ENCODE peak calls at places on chromosomes 4 and X, in seven cellular contexts. W is HepG2, G is H1, I is HCT116, N is GM12878, H is SK-N-SH, E is K562. B is an unnamed sample.

GRCh38 chrX:13254076-13254785 is 65.6 kb downstream of the ATXN3L start:
- DNase-seq in W (peak), G (no peak), I (no peak), N (peak), H (no peak), E (peak), B (no peak)

GRCh38 chr4:42412251-42412650 is 15.0 kb downstream of the SHISA3 start:
- DNase-seq in W (no peak), G (no peak), I (no peak), N (no peak), H (no peak), E (no peak), B (no peak)

GRCh38 chr4:7557447-7557846 is 122.7 kb upstream of the PSAPL1 start:
- DNase-seq in W (peak), G (no peak), I (no peak), N (no peak), H (no peak), E (no peak), B (peak)

GRCh38 chrX:55709735-55710134 is 7.8 kb upstream of the RRAGB start:
- DNase-seq in W (no peak), G (no peak), I (no peak), N (no peak), H (no peak), E (no peak), B (no peak)

GRCh38 chrX:22969416-22969815 is 30.3 kb upstream of the DDX53 start:
- DNase-seq in W (no peak), G (no peak), I (no peak), N (no peak), H (no peak), E (no peak), B (no peak)

GRCh38 chr4:87433342-87433741 is 11.0 kb downstream of the NUDT9 start:
- DNase-seq in W (no peak), G (no peak), I (no peak), N (no peak), H (no peak), E (no peak), B (no peak)

GRCh38 chr4:78565971-78566372 is 14.4 kb downstream of the ANXA3 start:
- DNase-seq in W (peak), G (no peak), I (peak), N (no peak), H (no peak), E (no peak), B (no peak)

GRCh38 chrX:98067611-98068010 is 1183.9 kb downstream of the RPA4 start:
- DNase-seq in W (no peak), G (no peak), I (no peak), N (no peak), H (no peak), E (no peak), B (no peak)

GRCh38 chr4:142475663-142476062 is 370.4 kb downstream of the INPP4B start:
- DNase-seq in W (no peak), G (no peak), I (no peak), N (no peak), H (no peak), E (no peak), B (no peak)

GRCh38 chr4:56976878-56977320 is 507 bp downstream of the NOA1 start:
- DNase-seq in W (peak), G (peak), I (peak), N (no peak), H (peak), E (peak), B (no peak)

GRCh38 chr4:84852081-84852480 is 114.4 kb downstream of the WDFY3 start:
- DNase-seq in W (no peak), G (no peak), I (peak), N (no peak), H (no peak), E (no peak), B (no peak)

GRCh38 chr4:8922481-8922880 is 50.8 kb upstream of the HMX1 start:
- DNase-seq in W (no peak), G (no peak), I (no peak), N (no peak), H (no peak), E (peak), B (no peak)

GRCh38 chr4:85445058-85445639 is 29.8 kb upstream of the ARHGAP24 start:
- DNase-seq in W (no peak), G (no peak), I (no peak), N (no peak), H (no peak), E (no peak), B (no peak)

GRCh38 chrX:31323658-31324057 is 251.8 kb upstream of the FTHL17 start:
- DNase-seq in W (no peak), G (no peak), I (no peak), N (no peak), H (no peak), E (peak), B (no peak)

GRCh38 chr4:73068496-73069337 is 799 bp downstream of the COX18 start:
- DNase-seq in W (peak), G (no peak), I (no peak), N (peak), H (peak), E (peak), B (peak)

GRCh38 chrX:136768469-136769084 is 12.2 kb downstream of the ARHGEF6 start:
- DNase-seq in W (no peak), G (no peak), I (peak), N (no peak), H (peak), E (peak), B (no peak)

GRCh38 chr4:143411527-143412480 is 75.1 kb downstream of the GAB1 start:
- DNase-seq in W (no peak), G (no peak), I (no peak), N (no peak), H (no peak), E (no peak), B (no peak)

GRCh38 chr4:104138154-104138553 is 356.5 kb downstream of the CXXC4 start:
- DNase-seq in W (no peak), G (no peak), I (no peak), N (no peak), H (no peak), E (no peak), B (no peak)

GRCh38 chrX:150063138-150063518 is 124.8 kb upstream of the EOLA2 start:
- DNase-seq in W (no peak), G (no peak), I (no peak), N (no peak), H (no peak), E (no peak), B (no peak)

GRCh38 chrX:49272426-49272825 is 2.8 kb downstream of the PPP1R3F start:
- DNase-seq in W (no peak), G (no peak), I (no peak), N (no peak), H (no peak), E (no peak), B (no peak)

GRCh38 chr4:77473509-77473908 is 132.1 kb upstream of the CXCL13 start:
- DNase-seq in W (peak), G (no peak), I (peak), N (no peak), H (peak), E (peak), B (peak)

GRCh38 chr4:153142700-153143438 is 61.4 kb upstream of the TRIM2 start:
- DNase-seq in W (peak), G (peak), I (peak), N (no peak), H (peak), E (peak), B (peak)

GRCh38 chr4:177196615-177197014 is 113.1 kb upstream of the NEIL3 start:
- DNase-seq in W (no peak), G (no peak), I (no peak), N (no peak), H (no peak), E (no peak), B (no peak)

GRCh38 chr4:177204126-177204525 is 105.5 kb upstream of the NEIL3 start:
- DNase-seq in W (no peak), G (no peak), I (no peak), N (no peak), H (no peak), E (no peak), B (no peak)

GRCh38 chr4:177201614-177202013 is 108.1 kb upstream of the NEIL3 start:
- DNase-seq in W (no peak), G (no peak), I (no peak), N (no peak), H (no peak), E (no peak), B (no peak)
- TF ChIP-seq POLR2AphosphoS5 in W (no peak), G (no peak), I (no peak), N (no peak), H (no peak), E (no peak), B (no peak)

DNA sequence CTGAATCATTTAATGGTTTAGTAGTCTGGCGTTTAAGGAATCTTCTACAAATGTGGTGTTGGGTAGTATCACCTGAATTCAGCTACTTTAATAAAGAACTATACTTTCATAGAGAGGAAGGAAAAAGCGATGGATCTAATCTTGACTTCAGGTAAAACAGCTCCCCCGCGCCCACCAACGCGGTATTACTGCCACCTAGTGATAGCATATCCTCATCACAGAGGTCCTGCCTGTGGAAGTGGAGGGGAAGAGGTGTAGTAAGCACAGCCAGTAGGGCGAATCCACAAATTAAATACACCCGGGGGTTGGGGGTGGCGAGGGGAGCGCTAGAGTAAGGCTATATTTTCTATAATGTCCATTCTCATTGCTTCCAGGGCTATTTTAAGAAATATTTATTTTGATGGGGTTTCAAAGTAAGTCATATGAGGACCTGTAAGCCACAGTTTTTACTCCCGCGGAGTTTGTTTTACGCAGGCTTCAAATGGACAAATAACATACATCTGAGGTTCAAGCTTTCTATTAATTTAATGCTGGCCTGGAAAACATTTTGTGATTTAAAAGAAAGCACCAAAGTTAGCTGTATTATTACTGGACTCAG is 8.3 kb upstream of the DAPP1 start:
- DNase-seq in W (peak), G (peak), I (peak), N (no peak), H (peak), E (peak), B (no peak)
- TF ChIP-seq SIN3A in W (no peak), G (no peak), I (no peak), N (no peak), H (no peak), E (no peak), B (no peak)

DNA sequence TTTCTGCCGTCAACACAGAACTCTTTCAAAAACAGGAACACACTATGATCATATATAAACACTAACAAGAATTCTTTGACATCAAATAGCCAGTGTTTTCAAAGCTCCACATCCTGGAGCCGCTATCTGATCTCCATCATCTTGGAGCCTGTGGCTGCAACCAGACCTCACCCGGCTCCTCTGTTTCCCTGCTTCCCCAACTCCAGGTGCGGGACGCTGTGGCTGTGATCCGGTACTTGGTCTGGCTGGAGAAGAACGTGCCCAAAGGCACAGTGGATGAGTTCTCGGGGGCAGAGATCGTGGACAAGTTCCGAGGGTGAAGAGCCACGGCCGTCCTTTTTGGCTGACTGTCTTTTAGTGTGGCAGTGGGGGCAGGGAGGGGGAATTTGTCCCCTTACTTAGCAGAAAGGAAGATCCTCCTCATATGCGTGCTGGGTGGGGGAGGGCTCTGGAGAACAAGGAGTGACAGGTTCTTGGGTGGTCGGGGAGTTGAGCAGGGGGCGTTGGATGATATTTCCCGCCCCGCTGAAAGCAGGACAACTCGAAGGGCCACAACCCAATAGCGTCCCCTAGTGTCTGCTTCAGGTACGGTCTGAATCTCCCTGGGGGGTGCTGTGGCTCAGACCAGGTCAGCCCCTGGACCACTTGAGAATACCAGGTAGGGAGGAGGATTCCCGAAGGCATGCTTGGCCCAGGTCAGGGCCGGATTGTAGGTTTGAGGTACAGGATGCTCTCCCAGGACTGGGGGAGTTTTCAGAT is 15.7 kb downstream of the XPNPEP2 start:
- DNase-seq in W (no peak), G (peak), I (no peak), N (no peak), H (no peak), E (peak), B (no peak)
- TF ChIP-seq CTCF in W (peak), G (peak), I (no peak), N (peak), H (peak), E (peak), B (peak)

DNA sequence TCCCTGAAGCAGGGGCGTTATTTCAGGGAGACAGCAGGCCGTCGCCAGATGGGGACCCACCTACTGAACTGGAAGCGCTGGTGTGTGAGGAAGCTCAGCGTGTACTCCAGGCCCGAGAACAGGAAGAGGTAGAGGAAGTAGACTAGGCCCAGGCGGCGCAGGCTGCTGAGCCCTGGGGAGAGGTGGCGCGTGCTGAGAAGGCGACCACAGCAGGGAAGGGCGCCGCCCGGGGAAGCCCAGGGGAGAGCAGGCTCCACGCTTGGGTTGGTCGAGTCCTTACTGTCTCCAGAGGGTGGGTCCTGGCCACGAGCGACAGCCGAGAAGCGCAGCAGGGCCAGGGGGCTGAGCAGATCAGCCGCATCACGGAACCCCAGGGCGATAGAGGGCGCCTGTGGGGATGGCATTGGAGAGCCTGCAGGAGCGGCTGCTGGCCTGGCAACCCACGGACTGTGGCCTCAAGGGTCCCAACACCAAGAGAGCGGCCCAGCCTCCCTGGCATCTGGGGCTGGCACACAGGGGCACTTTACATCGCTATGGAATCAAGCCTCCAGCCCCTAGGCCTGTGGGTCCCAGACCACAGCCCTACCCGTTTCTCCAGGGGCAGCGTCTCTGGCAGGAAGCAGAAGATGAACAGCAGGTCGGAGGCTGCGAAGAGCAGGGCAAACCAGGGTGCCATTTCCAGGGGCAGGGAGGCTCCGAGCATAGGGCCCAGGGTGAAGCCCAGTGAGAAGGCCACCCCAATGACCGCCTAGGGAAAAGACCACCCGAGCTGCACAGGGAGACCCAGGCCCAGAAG is 31.2 kb downstream of the NOP14 start:
- DNase-seq in W (no peak), G (peak), I (no peak), N (peak), H (no peak), E (no peak), B (no peak)
- TF ChIP-seq POLR2AphosphoS5 in W (no peak), G (no peak), I (peak), N (peak), H (no peak), E (no peak), B (no peak)

GRCh38 chrX:70134116-70134477 is 850 bp downstream of the IGBP1 start:
- DNase-seq in W (peak), G (no peak), I (no peak), N (no peak), H (no peak), E (peak), B (no peak)
- TF ChIP-seq SIN3A in W (no peak), G (no peak), I (no peak), N (no peak), H (no peak), E (no peak), B (no peak)

DNA sequence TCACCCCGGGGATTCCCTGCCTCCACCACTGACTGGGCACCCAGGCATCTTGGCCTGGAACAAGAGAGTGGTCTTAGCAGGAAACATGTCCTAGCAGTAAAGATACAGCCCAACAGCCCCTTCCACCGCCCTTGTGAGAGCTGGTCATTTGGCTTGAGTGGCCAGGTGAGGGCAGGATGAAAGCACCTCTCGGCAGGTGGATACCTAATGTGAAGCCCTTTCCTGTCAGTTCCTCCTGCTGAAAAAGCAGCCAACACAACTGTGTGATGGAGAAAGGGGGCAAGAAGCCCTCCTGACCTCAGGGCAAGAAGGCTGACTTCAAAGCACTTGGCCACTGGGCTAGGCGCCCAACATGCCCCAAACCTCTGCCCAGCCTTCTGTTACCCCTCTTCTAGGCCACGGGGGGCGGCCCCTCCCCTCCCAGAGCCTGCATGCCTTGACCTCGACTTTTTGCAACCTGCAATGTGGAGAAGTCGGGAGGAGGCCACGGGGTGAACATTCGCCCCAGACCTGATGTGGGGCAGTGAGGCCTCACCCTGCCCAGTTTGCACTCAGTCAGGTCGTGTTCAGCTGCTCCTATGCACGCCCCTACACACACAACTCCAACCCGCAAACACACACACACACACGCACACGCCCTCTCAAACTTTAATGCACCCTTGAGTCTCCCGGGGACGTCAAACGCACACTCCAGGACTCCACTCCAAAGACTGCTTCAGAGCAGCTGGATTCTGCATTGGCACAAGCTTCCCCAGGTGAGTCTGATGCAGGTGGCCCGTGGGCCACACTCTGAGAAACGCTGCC is 1.1 kb downstream of the LGI2 start:
- DNase-seq in W (no peak), G (peak), I (no peak), N (no peak), H (peak), E (no peak), B (no peak)
- TF ChIP-seq CTCF in W (no peak), G (no peak), I (no peak), N (no peak), H (no peak), E (no peak), B (no peak)

GRCh38 chr4:184782731-184783472 is 42.9 kb downstream of the ACSL1 start:
- DNase-seq in W (no peak), G (no peak), I (no peak), N (no peak), H (no peak), E (no peak), B (no peak)
- TF ChIP-seq POLR2AphosphoS5 in W (no peak), G (no peak), I (no peak), N (no peak), H (no peak), E (no peak), B (no peak)